ENCODE peak calls at places on chromosomes 11 and 22, in five cellular contexts. One of them, this sample, is unnamed.

GRCh38 chr11:42770444-42771065 is 541.2 kb upstream of the API5 start:
- DNase-seq in right lobe of liver: no peak
- DNase-seq in A549: peak; percentile 28
- DNase-seq in heart left ventricle: no peak
- DNase-seq in ovary: no peak
- DNase-seq in this sample: no peak

GRCh38 chr11:63670738-63671321 is 346 bp downstream of the ATL3 start:
- DNase-seq in right lobe of liver: peak; percentile 71
- DNase-seq in ovary: peak; percentile 61
- DNase-seq in heart left ventricle: peak; percentile 53
- DNase-seq in A549: peak; percentile 65
- DNase-seq in this sample: peak; percentile 71

GRCh38 chr11:95132956-95133355 is 43.3 kb downstream of the ENDOD1 start:
- DNase-seq in A549: no peak
- DNase-seq in ovary: no peak
- DNase-seq in right lobe of liver: no peak
- DNase-seq in heart left ventricle: no peak
- DNase-seq in this sample: no peak

GRCh38 chr22:43004362-43005035 is 10.4 kb downstream of the PACSIN2 start:
- DNase-seq in ovary: no peak
- DNase-seq in right lobe of liver: peak; percentile 43
- DNase-seq in heart left ventricle: no peak
- DNase-seq in A549: peak; percentile 35
- DNase-seq in this sample: no peak

GRCh38 chr11:119490253-119491006 is 67.5 kb upstream of the THY1 start:
- DNase-seq in heart left ventricle: no peak
- DNase-seq in right lobe of liver: no peak
- DNase-seq in ovary: no peak
- DNase-seq in A549: no peak
- DNase-seq in this sample: no peak

GRCh38 chr11:17477084-17477333 is 364 bp upstream of the ABCC8 start:
- DNase-seq in heart left ventricle: no peak
- DNase-seq in ovary: no peak
- DNase-seq in A549: no peak
- DNase-seq in right lobe of liver: no peak
- DNase-seq in this sample: no peak

GRCh38 chr22:31857247-31857646 is 87.1 kb upstream of the YWHAH start:
- DNase-seq in ovary: no peak
- DNase-seq in heart left ventricle: no peak
- DNase-seq in right lobe of liver: no peak
- DNase-seq in A549: no peak
- DNase-seq in this sample: no peak

GRCh38 chr11:93517611-93518010 is 25.6 kb downstream of the SMCO4 start:
- DNase-seq in right lobe of liver: no peak
- DNase-seq in A549: no peak
- DNase-seq in ovary: no peak
- DNase-seq in heart left ventricle: no peak
- DNase-seq in this sample: no peak

GRCh38 chr11:81007046-81007445 is 1566.2 kb upstream of the TENM4 start:
- DNase-seq in ovary: no peak
- DNase-seq in heart left ventricle: no peak
- DNase-seq in A549: no peak
- DNase-seq in right lobe of liver: no peak
- DNase-seq in this sample: no peak

GRCh38 chr11:109075976-109076375 is 346.0 kb upstream of the C11orf87 start:
- DNase-seq in ovary: no peak
- DNase-seq in right lobe of liver: no peak
- DNase-seq in heart left ventricle: peak; percentile 12
- DNase-seq in A549: no peak
- DNase-seq in this sample: no peak

GRCh38 chr11:68946416-68947090 is 34.2 kb downstream of the MRGPRD start:
- DNase-seq in A549: peak; percentile 33
- DNase-seq in ovary: peak; percentile 75
- DNase-seq in right lobe of liver: no peak
- DNase-seq in heart left ventricle: no peak
- DNase-seq in this sample: no peak

GRCh38 chr11:125268611-125269010 is 104.1 kb downstream of the PKNOX2 start:
- DNase-seq in right lobe of liver: no peak
- DNase-seq in A549: no peak
- DNase-seq in ovary: no peak
- DNase-seq in heart left ventricle: no peak
- DNase-seq in this sample: no peak

GRCh38 chr11:104523611-104524010 is 359.7 kb upstream of the PDGFD start:
- DNase-seq in right lobe of liver: no peak
- DNase-seq in heart left ventricle: no peak
- DNase-seq in ovary: no peak
- DNase-seq in A549: no peak
- DNase-seq in this sample: no peak

GRCh38 chr11:36070215-36070976 is 126.5 kb downstream of the LDLRAD3 start:
- DNase-seq in heart left ventricle: no peak
- DNase-seq in ovary: no peak
- DNase-seq in right lobe of liver: no peak
- DNase-seq in A549: no peak
- DNase-seq in this sample: no peak

GRCh38 chr11:77473001-77473800 is 693 bp downstream of the PAK1 start:
- DNase-seq in right lobe of liver: peak; percentile 61
- DNase-seq in heart left ventricle: peak; percentile 26
- DNase-seq in ovary: peak; percentile 65
- DNase-seq in A549: peak; percentile 15
- DNase-seq in this sample: peak; percentile 80

GRCh38 chr22:17606472-17606871 is 22.1 kb downstream of the ATP6V1E1 start:
- DNase-seq in A549: no peak
- DNase-seq in right lobe of liver: no peak
- DNase-seq in ovary: no peak
- DNase-seq in heart left ventricle: no peak
- DNase-seq in this sample: no peak

GRCh38 chr11:67439321-67440228 is 2.1 kb upstream of the PTPRCAP start:
- DNase-seq in right lobe of liver: no peak
- DNase-seq in ovary: no peak
- DNase-seq in A549: peak; percentile 68
- DNase-seq in heart left ventricle: no peak
- DNase-seq in this sample: no peak

GRCh38 chr11:83641511-83641910 is 355.3 kb upstream of the CCDC90B start:
- DNase-seq in ovary: peak; percentile 20
- DNase-seq in right lobe of liver: no peak
- DNase-seq in A549: peak; percentile 7
- DNase-seq in heart left ventricle: peak; percentile 31
- DNase-seq in this sample: no peak

GRCh38 chr11:3894128-3894731 is 38.8 kb downstream of the STIM1 start:
- DNase-seq in A549: no peak
- DNase-seq in heart left ventricle: peak; percentile 69
- DNase-seq in right lobe of liver: no peak
- DNase-seq in ovary: no peak
- DNase-seq in this sample: no peak

GRCh38 chr11:128716661-128717210 is 22.9 kb downstream of the FLI1 start:
- DNase-seq in A549: no peak
- DNase-seq in heart left ventricle: no peak
- DNase-seq in ovary: no peak
- DNase-seq in right lobe of liver: no peak
- DNase-seq in this sample: no peak

GRCh38 chr11:27423125-27423524 is 49.5 kb downstream of the LGR4 start:
- DNase-seq in ovary: peak; percentile 70
- DNase-seq in A549: peak; percentile 66
- DNase-seq in right lobe of liver: peak; percentile 42
- DNase-seq in heart left ventricle: no peak
- DNase-seq in this sample: no peak

GRCh38 chr11:64208086-64208795 is 1.7 kb downstream of the FERMT3 start:
- DNase-seq in heart left ventricle: no peak
- DNase-seq in ovary: no peak
- DNase-seq in right lobe of liver: peak; percentile 31
- DNase-seq in A549: no peak
- DNase-seq in this sample: no peak

GRCh38 chr22:39097098-39098020 is at the start of gene APOBEC3H:
- DNase-seq in ovary: no peak
- DNase-seq in right lobe of liver: no peak
- DNase-seq in A549: no peak
- DNase-seq in heart left ventricle: peak; percentile 32
- DNase-seq in this sample: no peak

GRCh38 chr22:37024339-37025157 is 5.0 kb downstream of the MPST start:
- DNase-seq in ovary: no peak
- DNase-seq in right lobe of liver: peak; percentile 69
- DNase-seq in heart left ventricle: no peak
- DNase-seq in A549: no peak
- DNase-seq in this sample: no peak

GRCh38 chr11:75639752-75640151 is 29.1 kb downstream of the MAP6 start:
- DNase-seq in ovary: peak; percentile 55
- DNase-seq in right lobe of liver: peak; percentile 57
- DNase-seq in heart left ventricle: peak; percentile 72
- DNase-seq in A549: no peak
- DNase-seq in this sample: peak; percentile 64

GRCh38 chr11:65417702-65418430 is 4.7 kb upstream of the NEAT1 start:
- DNase-seq in A549: no peak
- DNase-seq in heart left ventricle: peak; percentile 54
- DNase-seq in ovary: peak; percentile 70
- DNase-seq in right lobe of liver: peak; percentile 79
- DNase-seq in this sample: no peak

GRCh38 chr11:36009469-36009868 is 65.6 kb downstream of the LDLRAD3 start:
- DNase-seq in right lobe of liver: no peak
- DNase-seq in ovary: no peak
- DNase-seq in A549: no peak
- DNase-seq in heart left ventricle: no peak
- DNase-seq in this sample: no peak

GRCh38 chr11:120302001-120302805 is 22.9 kb upstream of the TLCD5 start:
- DNase-seq in heart left ventricle: no peak
- DNase-seq in right lobe of liver: peak; percentile 48
- DNase-seq in ovary: no peak
- DNase-seq in A549: no peak
- DNase-seq in this sample: peak; percentile 66

GRCh38 chr11:6799402-6799801 is at the start of gene OR6A2:
- DNase-seq in right lobe of liver: no peak
- DNase-seq in ovary: no peak
- DNase-seq in A549: no peak
- DNase-seq in heart left ventricle: no peak
- DNase-seq in this sample: no peak

GRCh38 chr22:49643998-49644397 is 183.7 kb downstream of the BRD1 start:
- DNase-seq in right lobe of liver: no peak
- DNase-seq in heart left ventricle: no peak
- DNase-seq in A549: no peak
- DNase-seq in ovary: no peak
- DNase-seq in this sample: peak; percentile 19

GRCh38 chr22:35930933-35931332 is 97.7 kb downstream of the RBFOX2 start:
- DNase-seq in A549: peak; percentile 69
- DNase-seq in right lobe of liver: no peak
- DNase-seq in ovary: no peak
- DNase-seq in heart left ventricle: peak; percentile 57
- DNase-seq in this sample: no peak

GRCh38 chr11:1028291-1028540 is 8.3 kb downstream of the MUC6 start:
- DNase-seq in ovary: no peak
- DNase-seq in A549: no peak
- DNase-seq in right lobe of liver: no peak
- DNase-seq in heart left ventricle: no peak
- DNase-seq in this sample: no peak
- H3K27ac ChIP-seq in ovary: no peak overlapping the region
- H3K27ac ChIP-seq in A549: no peak overlapping the region
- H3K27ac ChIP-seq in right lobe of liver: no peak overlapping the region
- H3K27ac ChIP-seq in heart left ventricle: no peak overlapping the region
- H3K27ac ChIP-seq in this sample: no peak overlapping the region

DNA sequence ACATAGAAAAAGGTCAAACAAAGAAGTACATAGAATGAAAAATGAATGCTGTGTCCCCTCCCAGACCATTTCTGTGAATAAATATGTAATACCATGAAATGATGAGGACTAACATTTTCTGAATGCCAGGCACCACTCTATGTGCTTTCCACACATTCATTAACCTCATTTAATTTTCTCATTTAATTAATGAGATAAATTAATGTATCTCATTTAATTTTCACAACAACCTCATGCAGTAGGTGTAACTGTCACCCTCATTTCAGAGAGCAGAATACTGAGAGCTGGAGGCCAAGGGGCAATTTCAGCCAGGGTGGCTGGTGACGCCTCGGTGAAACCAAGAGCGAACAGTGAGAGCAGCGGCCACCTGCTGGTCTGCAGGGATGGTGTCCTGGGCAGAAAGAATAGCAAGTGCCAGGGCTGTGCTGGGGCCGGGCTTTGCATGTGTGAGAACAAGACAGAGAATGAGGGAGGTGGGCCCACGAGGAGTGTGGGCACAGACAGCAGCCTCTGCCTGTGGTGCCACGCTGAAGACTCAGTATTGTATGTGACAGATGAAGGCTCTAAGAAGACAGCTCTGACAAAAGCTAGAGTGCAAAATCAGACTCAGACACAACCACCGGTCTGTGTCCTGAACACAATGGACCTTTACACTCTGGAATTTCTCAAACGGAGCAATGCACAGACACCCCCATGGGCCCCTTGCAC is 1.8 kb upstream of the SERPIND1 start:
- DNase-seq in heart left ventricle: no peak
- DNase-seq in right lobe of liver: peak; percentile 69
- DNase-seq in ovary: no peak
- DNase-seq in A549: peak; percentile 21
- DNase-seq in this sample: no peak
- TF ChIP-seq CTCF in heart left ventricle: no peak
- TF ChIP-seq CTCF in right lobe of liver: peak; percentile 48
- TF ChIP-seq CTCF in ovary: no peak
- TF ChIP-seq CTCF in A549: no peak
- TF ChIP-seq CTCF in this sample: no peak

DNA sequence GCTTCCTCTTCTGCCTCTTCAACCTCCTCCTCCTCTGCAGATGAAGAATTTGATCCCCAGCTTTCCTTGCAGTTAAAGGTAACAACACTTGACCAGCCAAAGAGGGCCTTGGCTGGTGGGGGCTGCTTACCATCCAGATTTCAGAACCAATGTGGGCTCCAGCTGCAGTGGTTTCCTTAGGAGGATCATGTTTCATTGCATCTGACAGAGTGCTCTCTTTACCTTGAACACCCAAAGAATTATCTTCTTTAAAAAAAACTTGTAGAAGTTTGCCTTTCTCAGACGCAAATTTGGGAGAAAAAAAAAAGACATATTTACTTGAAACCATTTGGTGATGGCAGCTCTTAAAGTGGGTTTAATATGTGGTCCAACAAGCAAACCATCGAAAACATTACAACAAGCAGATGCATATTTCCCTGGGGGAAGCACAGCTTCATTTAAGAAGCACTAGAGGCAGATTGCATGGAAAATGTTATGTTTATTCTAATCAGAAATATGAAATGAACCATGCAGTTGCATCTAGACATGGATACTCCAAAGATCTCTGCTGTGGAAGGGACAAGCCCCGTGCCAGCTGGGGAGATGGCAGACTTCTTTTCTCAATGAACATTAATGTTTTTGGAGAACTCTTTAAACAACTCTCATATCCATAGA is 57.5 kb upstream of the PARVA start:
- DNase-seq in right lobe of liver: no peak
- DNase-seq in heart left ventricle: no peak
- DNase-seq in A549: no peak
- DNase-seq in ovary: no peak
- DNase-seq in this sample: no peak
- H3K27ac ChIP-seq in right lobe of liver: no peak overlapping the region
- H3K27ac ChIP-seq in heart left ventricle: no peak overlapping the region
- H3K27ac ChIP-seq in A549: no peak overlapping the region
- H3K27ac ChIP-seq in ovary: no peak overlapping the region
- H3K27ac ChIP-seq in this sample: no peak overlapping the region

GRCh38 chr11:61384271-61385242 is 7.8 kb upstream of the TMEM216 start:
- DNase-seq in heart left ventricle: no peak
- DNase-seq in A549: peak; percentile 66
- DNase-seq in right lobe of liver: no peak
- DNase-seq in ovary: no peak
- DNase-seq in this sample: no peak
- TF ChIP-seq CTCF in heart left ventricle: no peak
- TF ChIP-seq CTCF in A549: peak; percentile 17
- TF ChIP-seq CTCF in right lobe of liver: peak; percentile 15
- TF ChIP-seq CTCF in ovary: no peak
- TF ChIP-seq CTCF in this sample: no peak